ENCODE peak calls at places on chromosomes 11 and 22, in six cellular contexts. X is testis, E is heart left ventricle, A is mucosa of descending colon, B is GM13976, G is fibroblast of the aortic adventitia. R is an unnamed sample.

GRCh38 chr11:12074529-12075195 is 35.7 kb upstream of the MICAL2 start:
- DNase-seq in B (no peak), G (no peak), E (no peak), X (no peak), A (no peak), R (no peak)

GRCh38 chr11:92976681-92977080 is 7.2 kb downstream of the MTNR1B start:
- DNase-seq in G (no peak), A (no peak), X (no peak), E (no peak), B (no peak), R (no peak)

GRCh38 chr11:45736424-45736823 is 68.5 kb upstream of the SLC35C1 start:
- DNase-seq in B (no peak), E (no peak), A (no peak), X (no peak), G (peak), R (no peak)

GRCh38 chr11:14584595-14584994 is 59.0 kb upstream of the PDE3B start:
- DNase-seq in B (no peak), X (no peak), G (no peak), A (peak), E (no peak), R (no peak)

GRCh38 chr11:16815047-16815767 is 76.8 kb downstream of the C11orf58 start:
- DNase-seq in B (no peak), X (peak), A (peak), G (peak), E (peak), R (no peak)

GRCh38 chr22:19889951-19890350 is 35.3 kb upstream of the GNB1L start:
- DNase-seq in E (no peak), X (no peak), G (no peak), A (no peak), B (no peak), R (peak)

GRCh38 chr22:24284747-24285203 is 14.1 kb downstream of the SPECC1L start:
- DNase-seq in X (no peak), B (no peak), G (peak), A (no peak), E (no peak), R (peak)

GRCh38 chr11:102637731-102638130 is 12.6 kb upstream of the MMP20 start:
- DNase-seq in X (no peak), B (no peak), G (no peak), E (no peak), A (no peak), R (no peak)

GRCh38 chr11:69044111-69045013 is 4.4 kb upstream of the TPCN2 start:
- DNase-seq in E (peak), G (peak), X (peak), B (no peak), A (peak), R (peak)

GRCh38 chr22:36733271-36733670 is 29.7 kb upstream of the CACNG2 start:
- DNase-seq in G (no peak), B (no peak), A (no peak), E (no peak), X (no peak), R (no peak)

GRCh38 chr11:2267871-2268825 is 2.2 kb downstream of the ASCL2 start:
- DNase-seq in E (no peak), G (no peak), X (peak), A (no peak), B (no peak), R (no peak)

GRCh38 chr11:61747389-61748285 is 4.8 kb upstream of the MYRF start:
- DNase-seq in E (peak), G (peak), X (peak), A (peak), B (peak), R (peak)

GRCh38 chr11:116421529-116422185 is 351.1 kb downstream of the BUD13 start:
- DNase-seq in E (no peak), A (no peak), B (no peak), G (no peak), X (no peak), R (no peak)

GRCh38 chr11:133474461-133474860 is 57.8 kb downstream of the OPCML start:
- DNase-seq in E (no peak), X (no peak), B (no peak), G (no peak), A (no peak), R (no peak)

GRCh38 chr22:31248965-31249940 is 37.2 kb downstream of the LIMK2 start:
- DNase-seq in G (peak), A (no peak), E (no peak), X (no peak), B (no peak), R (no peak)

GRCh38 chr11:13119361-13119760 is 110.2 kb downstream of the RASSF10 start:
- DNase-seq in G (no peak), B (no peak), X (no peak), A (no peak), E (no peak), R (no peak)

GRCh38 chr22:28911777-28912669 is 28.7 kb downstream of the ZNRF3 start:
- DNase-seq in X (peak), A (peak), E (no peak), B (no peak), G (peak), R (no peak)

GRCh38 chr22:17471901-17472566 is 91.3 kb upstream of the SLC25A18 start:
- DNase-seq in B (no peak), X (no peak), E (peak), G (no peak), A (no peak), R (no peak)

GRCh38 chr22:33562484-33562883 is 357.8 kb downstream of the LARGE1 start:
- DNase-seq in E (no peak), B (no peak), G (no peak), A (no peak), X (no peak), R (no peak)

GRCh38 chr22:45008853-45009751 is 703 bp downstream of the PHF21B start:
- DNase-seq in G (no peak), E (no peak), A (no peak), X (peak), B (no peak), R (no peak)

GRCh38 chr11:68843052-68843561 is 1.4 kb upstream of the CPT1A start:
- DNase-seq in G (peak), A (peak), B (peak), X (no peak), E (peak), R (peak)

GRCh38 chr11:12724301-12725046 is 50.3 kb downstream of the TEAD1 start:
- DNase-seq in E (peak), X (peak), A (peak), G (peak), B (no peak), R (no peak)

GRCh38 chr22:20239951-20240773 is 28.0 kb downstream of the RTN4R start:
- DNase-seq in A (no peak), B (no peak), G (no peak), E (peak), X (peak), R (no peak)

GRCh38 chr11:28106351-28107043 is 1.5 kb downstream of the KIF18A start:
- DNase-seq in A (no peak), E (no peak), X (no peak), G (no peak), B (no peak), R (no peak)

GRCh38 chr11:8719260-8720190 is 36.9 kb downstream of the RPL27A start:
- DNase-seq in E (peak), X (no peak), B (no peak), G (peak), A (peak), R (no peak)

GRCh38 chr11:63595296-63595695 is 18.9 kb downstream of the PLAAT3 start:
- DNase-seq in G (peak), B (no peak), A (no peak), X (peak), E (no peak), R (no peak)

GRCh38 chr22:46111645-46112306 is 38.5 kb upstream of the PPARA start:
- DNase-seq in X (no peak), A (no peak), G (no peak), E (no peak), B (no peak), R (no peak)

GRCh38 chr22:37626556-37627075 is 12.9 kb upstream of the SH3BP1 start:
- DNase-seq in E (no peak), X (no peak), A (no peak), G (no peak), B (no peak), R (no peak)

GRCh38 chr11:67167715-67168114 is 48.7 kb downstream of the KDM2A start:
- DNase-seq in B (no peak), G (no peak), E (no peak), X (no peak), A (no peak), R (no peak)

GRCh38 chr11:84558085-84558905 is 1068.8 kb downstream of the DLG2 start:
- DNase-seq in X (peak), A (peak), G (peak), B (peak), E (no peak), R (peak)

GRCh38 chr11:68749501-68750196 is 1.7 kb downstream of the TESMIN start:
- DNase-seq in E (no peak), A (no peak), X (no peak), B (no peak), G (peak), R (no peak)

GRCh38 chr22:35311551-35311999 is 11.9 kb downstream of the TOM1 start:
- DNase-seq in B (peak), E (peak), G (no peak), A (no peak), X (no peak), R (no peak)

GRCh38 chr11:47551086-47551485 is 1.8 kb downstream of the CELF1 start:
- DNase-seq in E (no peak), B (peak), X (no peak), A (no peak), G (peak), R (no peak)

GRCh38 chr22:17569971-17570511 is 6.7 kb downstream of the SLC25A18 start:
- DNase-seq in E (no peak), G (no peak), A (no peak), B (no peak), X (peak), R (no peak)

GRCh38 chr11:16326679-16327297 is 29.6 kb downstream of the SOX6 start:
- DNase-seq in X (no peak), E (no peak), B (no peak), G (no peak), A (no peak), R (no peak)

GRCh38 chr11:113147249-113147648 is 167.1 kb upstream of the TTC12 start:
- DNase-seq in X (no peak), G (no peak), E (peak), A (no peak), B (no peak), R (no peak)

GRCh38 chr11:111512296-111513239 is at the start of gene BTG4:
- DNase-seq in G (no peak), X (peak), A (no peak), E (peak), B (peak), R (peak)

DNA sequence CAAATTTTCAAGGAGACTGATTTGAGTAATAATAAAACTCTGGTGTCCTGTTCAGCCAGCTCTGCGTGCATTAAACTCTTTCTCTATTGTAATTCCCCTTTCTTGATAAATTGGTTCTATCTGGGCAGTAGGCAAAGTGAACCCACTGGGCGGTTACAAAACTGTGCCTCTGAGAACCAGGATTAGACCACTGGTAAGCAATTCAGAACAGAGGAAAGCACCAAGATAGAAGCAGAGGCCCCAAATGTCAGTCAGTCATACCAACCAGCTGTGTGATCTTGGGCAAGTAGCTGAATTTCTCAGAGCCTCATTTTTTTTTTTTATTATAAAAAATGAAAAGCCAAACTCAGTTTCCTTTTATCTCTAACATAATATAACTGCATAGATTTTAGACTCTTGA is 54.9 kb downstream of the TRIM44 start:
- DNase-seq in G (no peak), A (no peak), B (no peak), X (no peak), E (no peak), R (no peak)
- TF ChIP-seq CTCF in G (no peak), A (no peak), B (no peak), X (no peak), E (no peak), R (no peak)

DNA sequence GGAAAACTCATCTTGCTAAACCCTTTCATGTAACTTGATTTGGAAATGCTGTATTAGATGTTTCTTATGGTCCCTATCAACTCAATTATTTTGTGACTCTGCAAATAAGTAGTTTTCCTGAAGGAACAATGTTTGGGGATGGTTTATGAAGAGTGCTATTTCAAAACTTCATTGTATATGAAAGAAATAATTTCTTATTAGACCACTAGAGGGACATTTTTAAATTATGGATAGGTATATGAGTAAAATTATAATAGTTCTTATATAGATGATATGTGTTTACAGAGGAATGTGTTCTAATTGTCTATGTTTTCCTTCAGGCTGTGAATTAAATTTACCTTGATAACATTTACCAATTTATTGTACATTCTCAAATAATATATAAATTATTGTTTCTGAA is 509.4 kb upstream of the RAG2 start:
- DNase-seq in B (no peak), G (no peak), A (no peak), X (no peak), E (no peak), R (no peak)
- TF ChIP-seq CTCF in B (no peak), G (no peak), A (no peak), X (no peak), E (no peak), R (no peak)

GRCh38 chr11:31045335-31045734 is 324.2 kb downstream of the DCDC1 start:
- DNase-seq in G (peak), E (no peak), X (no peak), B (peak), A (no peak), R (no peak)
- TF ChIP-seq CTCF in G (peak), E (no peak), X (no peak), B (no peak), A (no peak), R (peak)

GRCh38 chr11:109697140-109697843 is 275.3 kb downstream of the C11orf87 start:
- DNase-seq in G (peak), X (peak), B (peak), E (no peak), A (peak), R (peak)
- TF ChIP-seq CTCF in G (peak), X (peak), B (peak), E (peak), A (peak), R (peak)